ENCODE peak calls at places on chromosomes 3 and 15, in four cellular contexts. One of them, this sample, is unnamed.

GRCh38 chr3:31472479-31473390 is 60.0 kb upstream of the STT3B start:
- DNase-seq in A549: no peak
- DNase-seq in HepG2: no peak
- DNase-seq in K562: no peak
- DNase-seq in this sample: no peak

GRCh38 chr3:4416961-4417360 is 50.1 kb downstream of the SUMF1 start:
- DNase-seq in A549: peak; percentile 63
- DNase-seq in HepG2: no peak
- DNase-seq in K562: no peak
- DNase-seq in this sample: no peak

GRCh38 chr15:75203017-75203907 is 1.6 kb downstream of the C15orf39 start:
- DNase-seq in A549: peak; percentile 41
- DNase-seq in HepG2: no peak
- DNase-seq in K562: peak; percentile 30
- DNase-seq in this sample: no peak

GRCh38 chr3:46559030-46559704 is 6.9 kb downstream of the LRRC2 start:
- DNase-seq in A549: no peak
- DNase-seq in HepG2: no peak
- DNase-seq in K562: no peak
- DNase-seq in this sample: no peak

GRCh38 chr15:70099966-70100494 is 2.3 kb upstream of the TLE3 start:
- DNase-seq in A549: peak; percentile 33
- DNase-seq in HepG2: no peak
- DNase-seq in K562: peak; percentile 79
- DNase-seq in this sample: no peak

GRCh38 chr3:61371123-61371522 is 119.9 kb upstream of the FHIT start:
- DNase-seq in A549: peak; percentile 12
- DNase-seq in HepG2: peak; percentile 10
- DNase-seq in K562: peak; percentile 32
- DNase-seq in this sample: peak; percentile 49

GRCh38 chr15:29668120-29668602 is 154.1 kb downstream of the TJP1 start:
- DNase-seq in A549: peak; percentile 97
- DNase-seq in HepG2: peak; percentile 89
- DNase-seq in K562: peak; percentile 84
- DNase-seq in this sample: peak; percentile 79

GRCh38 chr15:71443538-71443937 is 328.3 kb downstream of the THSD4 start:
- DNase-seq in A549: peak; percentile 77
- DNase-seq in HepG2: peak; percentile 23
- DNase-seq in K562: peak; percentile 47
- DNase-seq in this sample: peak; percentile 79

GRCh38 chr3:111810909-111811308 is 48.2 kb upstream of the PHLDB2 start:
- DNase-seq in A549: peak; percentile 75
- DNase-seq in HepG2: peak; percentile 13
- DNase-seq in K562: no peak
- DNase-seq in this sample: no peak

GRCh38 chr3:72593881-72594397 is 254.3 kb downstream of the SHQ1 start:
- DNase-seq in A549: no peak
- DNase-seq in HepG2: no peak
- DNase-seq in K562: peak; percentile 27
- DNase-seq in this sample: no peak

GRCh38 chr3:72587282-72587681 is 261.0 kb downstream of the SHQ1 start:
- DNase-seq in A549: no peak
- DNase-seq in HepG2: no peak
- DNase-seq in K562: no peak
- DNase-seq in this sample: no peak

GRCh38 chr3:72591522-72592421 is 256.5 kb downstream of the SHQ1 start:
- DNase-seq in A549: peak; percentile 42
- DNase-seq in HepG2: no peak
- DNase-seq in K562: peak; percentile 65
- DNase-seq in this sample: peak; percentile 47

GRCh38 chr3:72594615-72595215 is 253.5 kb downstream of the SHQ1 start:
- DNase-seq in A549: no peak
- DNase-seq in HepG2: no peak
- DNase-seq in K562: no peak
- DNase-seq in this sample: no peak

DNA sequence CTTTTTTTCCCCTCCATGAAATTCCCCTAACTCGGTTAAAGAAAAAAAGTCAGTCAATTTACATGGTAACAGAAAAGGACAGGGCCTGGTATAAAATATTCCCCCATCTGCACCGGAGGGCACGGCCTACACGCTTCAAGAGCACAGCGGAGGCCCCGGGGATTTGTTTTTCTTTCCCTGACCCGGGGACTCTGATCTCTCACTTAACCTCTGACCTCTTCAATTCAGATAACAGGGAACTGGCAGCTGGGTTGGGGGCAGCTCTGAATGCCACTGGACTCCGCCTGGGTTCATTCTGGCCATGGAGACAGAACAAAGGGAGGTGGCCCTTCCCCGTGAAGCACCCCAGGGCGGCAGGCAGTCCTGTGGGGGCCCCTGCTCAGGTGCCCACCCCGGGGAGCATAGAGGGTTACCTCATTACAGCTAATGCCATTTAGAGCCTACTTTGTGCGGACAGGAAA is 257.5 kb downstream of the SHQ1 start:
- DNase-seq in A549: no peak
- DNase-seq in HepG2: peak; percentile 93
- DNase-seq in K562: no peak
- DNase-seq in this sample: no peak
- TF ChIP-seq PHF8 in A549: no peak
- TF ChIP-seq PHF8 in HepG2: peak; percentile 57
- TF ChIP-seq PHF8 in K562: no peak
- TF ChIP-seq PHF8 in this sample: no peak

GRCh38 chr15:88431441-88431840 is 35.7 kb downstream of the MRPL46 start:
- DNase-seq in A549: no peak
- DNase-seq in HepG2: no peak
- DNase-seq in K562: no peak
- DNase-seq in this sample: no peak

GRCh38 chr15:88426304-88426703 is 40.9 kb downstream of the MRPL46 start:
- DNase-seq in A549: no peak
- DNase-seq in HepG2: no peak
- DNase-seq in K562: no peak
- DNase-seq in this sample: no peak

GRCh38 chr15:88428805-88429605 is 38.2 kb downstream of the MRPL46 start:
- DNase-seq in A549: no peak
- DNase-seq in HepG2: no peak
- DNase-seq in K562: no peak
- DNase-seq in this sample: no peak

GRCh38 chr15:88430051-88430450 is 37.1 kb downstream of the MRPL46 start:
- DNase-seq in A549: no peak
- DNase-seq in HepG2: no peak
- DNase-seq in K562: no peak
- DNase-seq in this sample: no peak

DNA sequence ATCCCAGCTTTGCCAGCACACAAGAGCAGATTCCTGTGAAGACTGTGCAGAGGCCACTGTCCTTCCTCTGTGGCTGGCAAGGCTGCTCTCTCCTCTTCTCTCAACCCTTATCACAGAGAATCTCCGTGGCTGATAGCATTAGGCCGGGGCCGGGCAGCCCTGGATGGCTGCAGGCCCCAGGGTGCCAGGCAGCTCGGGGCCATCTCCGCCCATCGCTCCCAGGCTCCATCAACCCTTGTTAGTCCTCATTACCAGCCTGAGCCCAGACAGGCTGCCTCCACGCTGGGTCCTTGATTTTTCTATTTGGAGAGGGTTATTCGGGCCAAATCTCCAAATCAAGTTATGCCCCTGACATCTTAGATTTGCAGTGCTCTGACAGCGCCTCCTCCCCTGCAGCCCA is 39.1 kb downstream of the MRPL46 start:
- DNase-seq in A549: no peak
- DNase-seq in HepG2: no peak
- DNase-seq in K562: no peak
- DNase-seq in this sample: no peak
- TF ChIP-seq PHF8 in A549: no peak
- TF ChIP-seq PHF8 in HepG2: no peak
- TF ChIP-seq PHF8 in K562: no peak
- TF ChIP-seq PHF8 in this sample: no peak

DNA sequence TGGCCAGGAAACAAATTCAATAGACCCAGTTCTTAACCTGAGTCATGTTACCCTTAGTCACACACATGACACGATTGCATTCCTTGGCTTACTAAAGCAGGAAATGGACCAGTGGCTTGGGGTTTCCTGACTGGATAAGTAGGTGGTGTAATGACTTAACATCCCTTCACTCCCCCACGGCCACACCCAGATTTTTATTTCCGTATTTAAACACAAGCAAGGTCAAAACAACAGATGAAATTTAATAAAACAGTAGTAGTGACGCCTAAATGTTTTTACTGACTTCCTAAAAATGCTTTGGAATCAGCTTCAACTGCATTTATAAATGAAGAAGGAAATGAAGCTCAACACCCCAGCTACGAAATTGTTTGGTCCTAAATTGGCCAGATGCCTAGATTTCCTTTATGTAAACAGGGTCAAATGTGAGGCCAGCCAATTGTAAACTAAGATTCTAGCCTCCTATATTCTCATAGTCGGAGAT is 324.3 kb downstream of the CHST2 start:
- DNase-seq in A549: peak; percentile 93
- DNase-seq in HepG2: no peak
- DNase-seq in K562: peak; percentile 72
- DNase-seq in this sample: no peak
- TF ChIP-seq PHF8 in A549: no peak
- TF ChIP-seq PHF8 in HepG2: no peak
- TF ChIP-seq PHF8 in K562: no peak
- TF ChIP-seq PHF8 in this sample: no peak

GRCh38 chr15:76682833-76683232 is 222.3 kb downstream of the SCAPER start:
- DNase-seq in A549: no peak
- DNase-seq in HepG2: no peak
- DNase-seq in K562: no peak
- DNase-seq in this sample: no peak

GRCh38 chr15:76674883-76675282 is 230.3 kb downstream of the SCAPER start:
- DNase-seq in A549: no peak
- DNase-seq in HepG2: no peak
- DNase-seq in K562: no peak
- DNase-seq in this sample: no peak

GRCh38 chr15:76684002-76684401 is 221.1 kb downstream of the SCAPER start:
- DNase-seq in A549: no peak
- DNase-seq in HepG2: no peak
- DNase-seq in K562: no peak
- DNase-seq in this sample: no peak

GRCh38 chr15:76682259-76682658 is 222.9 kb downstream of the SCAPER start:
- DNase-seq in A549: no peak
- DNase-seq in HepG2: no peak
- DNase-seq in K562: no peak
- DNase-seq in this sample: no peak

GRCh38 chr15:76678766-76679165 is 226.4 kb downstream of the SCAPER start:
- DNase-seq in A549: no peak
- DNase-seq in HepG2: no peak
- DNase-seq in K562: no peak
- DNase-seq in this sample: no peak
- TF ChIP-seq PHF8 in A549: no peak
- TF ChIP-seq PHF8 in HepG2: no peak
- TF ChIP-seq PHF8 in K562: no peak
- TF ChIP-seq PHF8 in this sample: no peak

GRCh38 chr15:41904487-41905359 is 10.9 kb upstream of the SPTBN5 start:
- DNase-seq in A549: peak; percentile 58
- DNase-seq in HepG2: peak; percentile 64
- DNase-seq in K562: peak; percentile 70
- DNase-seq in this sample: peak; percentile 87
- TF ChIP-seq PHF8 in A549: no peak
- TF ChIP-seq PHF8 in HepG2: no peak
- TF ChIP-seq PHF8 in K562: no peak
- TF ChIP-seq PHF8 in this sample: no peak

GRCh38 chr15:101295607-101296225 is 668 bp upstream of the SNRPA1 start:
- DNase-seq in A549: no peak
- DNase-seq in HepG2: no peak
- DNase-seq in K562: no peak
- DNase-seq in this sample: no peak
- TF ChIP-seq PHF8 in A549: peak; percentile 65
- TF ChIP-seq PHF8 in HepG2: no peak
- TF ChIP-seq PHF8 in K562: no peak
- TF ChIP-seq PHF8 in this sample: no peak

GRCh38 chr3:65953301-65953812 is 85.4 kb downstream of the MAGI1 start:
- DNase-seq in A549: no peak
- DNase-seq in HepG2: peak; percentile 84
- DNase-seq in K562: no peak
- DNase-seq in this sample: peak; percentile 67

GRCh38 chr3:65955792-65956477 is 82.8 kb downstream of the MAGI1 start:
- DNase-seq in A549: peak; percentile 37
- DNase-seq in HepG2: peak; percentile 93
- DNase-seq in K562: no peak
- DNase-seq in this sample: no peak

GRCh38 chr3:65951836-65952505 is 86.7 kb downstream of the MAGI1 start:
- DNase-seq in A549: no peak
- DNase-seq in HepG2: peak; percentile 74
- DNase-seq in K562: no peak
- DNase-seq in this sample: no peak

GRCh38 chr3:65952842-65953241 is 85.9 kb downstream of the MAGI1 start:
- DNase-seq in A549: no peak
- DNase-seq in HepG2: no peak
- DNase-seq in K562: no peak
- DNase-seq in this sample: no peak

GRCh38 chr3:65953881-65954733 is 84.6 kb downstream of the MAGI1 start:
- DNase-seq in A549: peak; percentile 19
- DNase-seq in HepG2: peak; percentile 89
- DNase-seq in K562: no peak
- DNase-seq in this sample: no peak
- TF ChIP-seq PHF8 in A549: no peak
- TF ChIP-seq PHF8 in HepG2: no peak
- TF ChIP-seq PHF8 in K562: no peak
- TF ChIP-seq PHF8 in this sample: no peak

GRCh38 chr3:170330366-170330765 is 27.1 kb upstream of the SKIL start:
- DNase-seq in A549: peak; percentile 73
- DNase-seq in HepG2: peak; percentile 68
- DNase-seq in K562: peak; percentile 67
- DNase-seq in this sample: peak; percentile 23
- TF ChIP-seq PHF8 in A549: no peak
- TF ChIP-seq PHF8 in HepG2: no peak
- TF ChIP-seq PHF8 in K562: no peak
- TF ChIP-seq PHF8 in this sample: no peak

GRCh38 chr3:161148832-161149475 is 43.8 kb upstream of the B3GALNT1 start:
- DNase-seq in A549: no peak
- DNase-seq in HepG2: no peak
- DNase-seq in K562: no peak
- DNase-seq in this sample: no peak

GRCh38 chr3:161153480-161153879 is 48.3 kb upstream of the B3GALNT1 start:
- DNase-seq in A549: no peak
- DNase-seq in HepG2: no peak
- DNase-seq in K562: no peak
- DNase-seq in this sample: no peak

GRCh38 chr3:161150001-161150525 is 44.9 kb upstream of the B3GALNT1 start:
- DNase-seq in A549: no peak
- DNase-seq in HepG2: no peak
- DNase-seq in K562: no peak
- DNase-seq in this sample: no peak

DNA sequence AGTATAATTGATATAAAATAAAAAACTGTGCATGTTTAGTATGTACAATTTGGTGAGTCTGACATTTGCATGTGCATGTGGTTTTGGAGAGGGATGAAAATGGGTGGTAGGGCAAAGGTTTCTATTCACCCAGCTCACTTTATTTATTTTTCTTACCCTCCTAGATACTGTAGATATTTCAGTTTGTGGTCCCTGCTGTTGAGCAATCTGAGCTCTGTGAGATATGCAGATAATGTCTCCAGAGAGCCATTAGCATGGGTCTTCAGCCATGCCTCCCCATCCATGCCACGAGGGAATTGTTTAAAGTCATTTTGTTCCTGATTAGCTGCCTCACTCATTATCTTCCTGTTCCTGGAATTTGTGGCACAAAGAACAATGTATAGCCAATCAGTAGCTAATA is 44.4 kb upstream of the B3GALNT1 start:
- DNase-seq in A549: no peak
- DNase-seq in HepG2: peak; percentile 3
- DNase-seq in K562: no peak
- DNase-seq in this sample: no peak
- TF ChIP-seq PHF8 in A549: no peak
- TF ChIP-seq PHF8 in HepG2: no peak
- TF ChIP-seq PHF8 in K562: no peak
- TF ChIP-seq PHF8 in this sample: no peak

GRCh38 chr15:49134683-49135341 is 20.6 kb downstream of the COPS2 start:
- DNase-seq in A549: no peak
- DNase-seq in HepG2: no peak
- DNase-seq in K562: no peak
- DNase-seq in this sample: no peak
- TF ChIP-seq PHF8 in A549: no peak
- TF ChIP-seq PHF8 in HepG2: no peak
- TF ChIP-seq PHF8 in K562: no peak
- TF ChIP-seq PHF8 in this sample: no peak